ENCODE peak calls at places on chromosome 19, in five cellular contexts. One of them, this sample, is unnamed.

GRCh38 chr19:11365557-11366117 is 8.8 kb upstream of the SWSAP1 start:
- DNase-seq in left lung: no peak
- DNase-seq in sigmoid colon: no peak
- DNase-seq in thoracic aorta: no peak
- DNase-seq in Caco-2: no peak
- DNase-seq in this sample: no peak

GRCh38 chr19:16143399-16144215 is at the start of gene HSH2D:
- DNase-seq in left lung: peak
- DNase-seq in sigmoid colon: no peak
- DNase-seq in thoracic aorta: no peak
- DNase-seq in Caco-2: peak
- DNase-seq in this sample: no peak

GRCh38 chr19:51490676-51491075 is 10.9 kb downstream of the SIGLEC12 start:
- DNase-seq in left lung: no peak
- DNase-seq in sigmoid colon: no peak
- DNase-seq in thoracic aorta: no peak
- DNase-seq in Caco-2: no peak
- DNase-seq in this sample: no peak

GRCh38 chr19:32720936-32721250 is 1.3 kb downstream of the TDRD12 start:
- DNase-seq in left lung: no peak
- DNase-seq in sigmoid colon: no peak
- DNase-seq in thoracic aorta: no peak
- DNase-seq in Caco-2: no peak
- DNase-seq in this sample: no peak

GRCh38 chr19:7109678-7110289 is 40.3 kb downstream of the ZNF557 start:
- DNase-seq in left lung: no peak
- DNase-seq in sigmoid colon: peak
- DNase-seq in thoracic aorta: no peak
- DNase-seq in Caco-2: peak
- DNase-seq in this sample: no peak

GRCh38 chr19:1991018-1991390 is 24.5 kb downstream of the BTBD2 start:
- DNase-seq in left lung: no peak
- DNase-seq in sigmoid colon: no peak
- DNase-seq in thoracic aorta: no peak
- DNase-seq in Caco-2: no peak
- DNase-seq in this sample: no peak

GRCh38 chr19:29966594-29967249 is 24.7 kb downstream of the URI1 start:
- DNase-seq in left lung: no peak
- DNase-seq in sigmoid colon: no peak
- DNase-seq in thoracic aorta: no peak
- DNase-seq in Caco-2: no peak
- DNase-seq in this sample: no peak

GRCh38 chr19:40420766-40421467 is 4.9 kb downstream of the SERTAD1 start:
- DNase-seq in left lung: peak
- DNase-seq in sigmoid colon: peak
- DNase-seq in thoracic aorta: peak
- DNase-seq in Caco-2: peak
- DNase-seq in this sample: peak

GRCh38 chr19:50931023-50931422 is 19.8 kb upstream of the KLK4 start:
- DNase-seq in left lung: no peak
- DNase-seq in sigmoid colon: no peak
- DNase-seq in thoracic aorta: no peak
- DNase-seq in Caco-2: no peak
- DNase-seq in this sample: no peak

GRCh38 chr19:46670874-46671273 is 9.9 kb upstream of the DACT3 start:
- DNase-seq in left lung: no peak
- DNase-seq in sigmoid colon: no peak
- DNase-seq in thoracic aorta: no peak
- DNase-seq in Caco-2: no peak
- DNase-seq in this sample: no peak

GRCh38 chr19:43820861-43821215 is 6.3 kb upstream of the ZNF283 start:
- DNase-seq in left lung: no peak
- DNase-seq in sigmoid colon: no peak
- DNase-seq in thoracic aorta: no peak
- DNase-seq in Caco-2: no peak
- DNase-seq in this sample: no peak

GRCh38 chr19:6101291-6101690 is 9.0 kb downstream of the RFX2 start:
- DNase-seq in left lung: no peak
- DNase-seq in sigmoid colon: no peak
- DNase-seq in thoracic aorta: no peak
- DNase-seq in Caco-2: no peak
- DNase-seq in this sample: no peak

GRCh38 chr19:35000647-35001501 is 751 bp downstream of the GRAMD1A start:
- DNase-seq in left lung: peak
- DNase-seq in sigmoid colon: no peak
- DNase-seq in thoracic aorta: no peak
- DNase-seq in Caco-2: no peak
- DNase-seq in this sample: no peak

GRCh38 chr19:5775668-5776309 is 8.8 kb downstream of the PRR22 start:
- DNase-seq in left lung: no peak
- DNase-seq in sigmoid colon: no peak
- DNase-seq in thoracic aorta: no peak
- DNase-seq in Caco-2: no peak
- DNase-seq in this sample: no peak

GRCh38 chr19:10228393-10228792 is 2.7 kb downstream of the S1PR2 start:
- DNase-seq in left lung: no peak
- DNase-seq in sigmoid colon: no peak
- DNase-seq in thoracic aorta: no peak
- DNase-seq in Caco-2: no peak
- DNase-seq in this sample: no peak

GRCh38 chr19:3699071-3699740 is 1.1 kb downstream of the PIP5K1C start:
- DNase-seq in left lung: peak
- DNase-seq in sigmoid colon: peak
- DNase-seq in thoracic aorta: no peak
- DNase-seq in Caco-2: no peak
- DNase-seq in this sample: no peak

GRCh38 chr19:7494416-7495098 is 5.7 kb upstream of the PEX11G start:
- DNase-seq in left lung: no peak
- DNase-seq in sigmoid colon: peak
- DNase-seq in thoracic aorta: no peak
- DNase-seq in Caco-2: no peak
- DNase-seq in this sample: no peak

GRCh38 chr19:41999071-41999877 is 5.2 kb upstream of the ATP1A3 start:
- DNase-seq in left lung: peak
- DNase-seq in sigmoid colon: no peak
- DNase-seq in thoracic aorta: no peak
- DNase-seq in Caco-2: no peak
- DNase-seq in this sample: no peak

DNA sequence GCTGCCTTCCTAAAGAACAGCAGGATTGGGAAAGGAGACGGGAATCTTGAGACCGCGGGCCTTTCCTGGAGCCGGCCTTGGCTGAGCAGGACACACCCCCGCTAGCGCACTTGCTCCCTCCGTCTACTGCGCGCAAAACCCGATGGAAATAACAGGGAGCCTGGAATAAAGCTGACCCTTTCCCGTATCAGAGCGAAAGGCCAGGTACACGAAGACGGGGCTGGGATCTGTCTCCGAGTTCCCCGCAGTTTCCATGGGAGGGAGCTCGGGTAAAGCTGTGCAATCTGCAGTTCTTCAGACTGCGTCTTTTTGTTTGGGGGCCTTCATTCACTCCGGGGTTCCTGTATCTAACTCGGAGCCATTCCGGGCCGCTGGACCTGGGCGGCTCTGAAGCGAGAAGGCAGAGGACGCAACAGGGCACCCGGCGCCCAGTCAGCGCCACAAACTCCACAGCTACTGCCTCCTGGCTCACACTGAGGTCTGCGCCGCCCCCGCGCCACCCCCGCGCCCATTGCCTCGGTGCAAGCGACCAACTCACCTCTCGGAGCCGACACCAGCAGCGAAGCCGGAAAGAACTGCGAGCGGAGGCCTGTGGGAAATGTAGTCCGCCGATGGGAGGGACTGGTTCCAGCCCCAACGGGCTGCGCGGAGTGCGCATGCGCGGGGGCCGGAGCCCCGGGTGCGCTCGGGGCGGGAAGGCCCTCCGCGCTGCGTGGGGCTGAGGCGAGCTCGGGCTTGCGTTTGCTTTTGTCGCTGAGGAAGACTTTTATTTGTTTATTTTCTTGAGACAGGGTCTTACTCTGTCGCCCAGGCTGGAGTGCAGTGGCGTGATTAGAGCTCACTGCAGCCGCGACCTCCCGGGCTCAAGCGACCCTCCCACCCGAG is at the start of gene ZFP14:
- DNase-seq in left lung: peak
- DNase-seq in sigmoid colon: peak
- DNase-seq in thoracic aorta: peak
- DNase-seq in Caco-2: peak
- DNase-seq in this sample: peak
- TF ChIP-seq CTCF in left lung: no peak
- TF ChIP-seq CTCF in sigmoid colon: no peak
- TF ChIP-seq CTCF in thoracic aorta: peak
- TF ChIP-seq CTCF in Caco-2: no peak
- TF ChIP-seq CTCF in this sample: peak

GRCh38 chr19:58228584-58229254 is at the start of gene ZNF544:
- DNase-seq in left lung: peak
- DNase-seq in sigmoid colon: peak
- DNase-seq in thoracic aorta: peak
- DNase-seq in Caco-2: peak
- DNase-seq in this sample: peak
- TF ChIP-seq CTCF in left lung: no peak
- TF ChIP-seq CTCF in sigmoid colon: no peak
- TF ChIP-seq CTCF in thoracic aorta: no peak
- TF ChIP-seq CTCF in Caco-2: peak
- TF ChIP-seq CTCF in this sample: peak

GRCh38 chr19:18218159-18218558 is 8.1 kb downstream of the PDE4C start:
- DNase-seq in left lung: no peak
- DNase-seq in sigmoid colon: no peak
- DNase-seq in thoracic aorta: no peak
- DNase-seq in Caco-2: no peak
- DNase-seq in this sample: no peak
- TF ChIP-seq CTCF in left lung: no peak
- TF ChIP-seq CTCF in sigmoid colon: no peak
- TF ChIP-seq CTCF in thoracic aorta: no peak
- TF ChIP-seq CTCF in Caco-2: no peak
- TF ChIP-seq CTCF in this sample: no peak

DNA sequence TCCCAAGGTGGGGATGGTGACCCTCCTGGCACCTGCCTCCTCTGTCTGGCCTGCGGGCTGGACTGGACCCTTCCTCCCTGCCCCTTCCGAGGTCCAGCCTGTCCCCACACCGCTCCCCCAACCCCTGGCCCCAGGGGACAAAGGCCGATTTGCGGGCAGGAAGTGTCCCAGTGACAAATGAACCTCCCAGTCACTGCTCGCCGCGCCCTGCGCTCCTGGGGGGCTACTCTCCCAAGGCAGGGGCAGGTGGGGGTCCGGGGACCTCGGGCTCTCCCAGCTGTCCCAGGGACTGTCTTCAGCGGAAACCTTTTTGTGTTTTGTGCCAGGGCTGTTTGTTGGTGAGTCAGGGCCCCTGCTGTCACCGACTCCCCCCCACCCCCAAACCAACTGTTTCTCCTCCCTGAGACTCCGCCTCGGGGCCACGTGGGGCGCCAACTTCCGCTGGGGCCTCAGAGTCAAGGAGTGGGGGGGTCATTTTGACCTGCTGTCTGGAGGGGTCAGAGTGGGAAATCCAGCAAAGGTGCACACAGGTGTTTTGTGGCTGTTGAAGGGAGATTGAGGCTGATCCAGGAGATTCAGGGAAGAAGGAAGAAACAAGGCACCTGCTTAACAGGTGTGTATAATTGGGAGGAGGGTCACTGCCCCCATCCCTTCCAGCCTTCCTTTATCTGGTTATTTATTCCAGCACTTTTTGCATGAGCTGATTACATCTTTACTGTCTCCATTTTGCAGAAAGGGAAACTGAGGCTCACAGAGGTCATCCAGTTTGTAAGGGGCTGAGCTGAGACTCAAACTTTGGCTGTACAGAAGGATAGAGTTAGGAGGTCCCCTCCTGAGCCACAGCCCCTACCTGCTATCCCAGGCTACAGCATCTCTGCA is 831 bp downstream of the PGPEP1 start:
- DNase-seq in left lung: peak
- DNase-seq in sigmoid colon: peak
- DNase-seq in thoracic aorta: no peak
- DNase-seq in Caco-2: peak
- DNase-seq in this sample: no peak
- TF ChIP-seq CTCF in left lung: no peak
- TF ChIP-seq CTCF in sigmoid colon: no peak
- TF ChIP-seq CTCF in thoracic aorta: no peak
- TF ChIP-seq CTCF in Caco-2: no peak
- TF ChIP-seq CTCF in this sample: peak

GRCh38 chr19:17424743-17425365 is 5.0 kb downstream of the MVB12A start:
- DNase-seq in left lung: peak
- DNase-seq in sigmoid colon: no peak
- DNase-seq in thoracic aorta: no peak
- DNase-seq in Caco-2: peak
- DNase-seq in this sample: no peak
- TF ChIP-seq CTCF in left lung: no peak
- TF ChIP-seq CTCF in sigmoid colon: peak
- TF ChIP-seq CTCF in thoracic aorta: no peak
- TF ChIP-seq CTCF in Caco-2: peak
- TF ChIP-seq CTCF in this sample: peak

GRCh38 chr19:38718747-38719543 is 25.3 kb downstream of the CAPN12 start:
- DNase-seq in left lung: peak
- DNase-seq in sigmoid colon: peak
- DNase-seq in thoracic aorta: no peak
- DNase-seq in Caco-2: no peak
- DNase-seq in this sample: no peak
- TF ChIP-seq CTCF in left lung: no peak
- TF ChIP-seq CTCF in sigmoid colon: peak
- TF ChIP-seq CTCF in thoracic aorta: peak
- TF ChIP-seq CTCF in Caco-2: no peak
- TF ChIP-seq CTCF in this sample: peak